ENCODE peak calls at places on chromosomes 11 and 22, in five cellular contexts. H is neural progenitor cell, E is IMR-90, K is mesendoderm, U is HCT116. M is an unnamed sample.

GRCh38 chr11:84905411-84905810 is 721.7 kb downstream of the DLG2 start:
- DNase-seq in H (no peak), E (peak), K (no peak), U (no peak), M (peak)

GRCh38 chr11:60127311-60127811 is 38.9 kb downstream of the MS4A2 start:
- DNase-seq in H (no peak), E (no peak), K (no peak), U (no peak), M (no peak)

GRCh38 chr11:30535818-30536217 is 50.3 kb downstream of the MPPED2 start:
- DNase-seq in H (no peak), E (no peak), K (no peak), U (no peak), M (no peak)

GRCh38 chr11:69512790-69513189 is 31.3 kb downstream of the LINC01488 start:
- DNase-seq in H (no peak), E (no peak), K (no peak), U (no peak), M (no peak)

GRCh38 chr11:95508219-95508880 is 277.3 kb upstream of the SESN3 start:
- DNase-seq in H (peak), E (no peak), K (no peak), U (no peak), M (no peak)

GRCh38 chr11:64501500-64502427 is 89.3 kb upstream of the SLC22A12 start:
- DNase-seq in H (no peak), E (no peak), K (no peak), U (no peak), M (no peak)

GRCh38 chr11:75592699-75593098 is 30.6 kb downstream of the SERPINH1 start:
- DNase-seq in H (no peak), E (no peak), K (no peak), U (no peak), M (no peak)

GRCh38 chr11:56977324-56977723 is 11.4 kb upstream of the OR5AK2 start:
- DNase-seq in H (no peak), E (no peak), K (no peak), U (no peak), M (no peak)

GRCh38 chr11:2259897-2260451 is 10.4 kb downstream of the ASCL2 start:
- DNase-seq in H (no peak), E (no peak), K (no peak), U (no peak), M (no peak)

GRCh38 chr11:133157180-133157579 is 375.1 kb downstream of the OPCML start:
- DNase-seq in H (peak), E (no peak), K (peak), U (no peak), M (no peak)

GRCh38 chr22:27473533-27473932 is 328.0 kb downstream of the MN1 start:
- DNase-seq in H (no peak), E (no peak), K (peak), U (peak), M (no peak)

GRCh38 chr22:49918911-49919881 is 762 bp downstream of the CRELD2 start:
- DNase-seq in H (no peak), E (no peak), K (no peak), U (no peak), M (no peak)

GRCh38 chr11:113896156-113896879 is 8.3 kb upstream of the HTR3B start:
- DNase-seq in H (peak), E (peak), K (peak), U (peak), M (no peak)

GRCh38 chr11:129817282-129818051 is 1.8 kb downstream of the TMEM45B start:
- DNase-seq in H (no peak), E (no peak), K (no peak), U (no peak), M (no peak)

GRCh38 chr11:68677432-68677831 is 6.9 kb upstream of the GAL start:
- DNase-seq in H (no peak), E (peak), K (peak), U (peak), M (peak)

GRCh38 chr22:49574205-49574604 is 253.5 kb downstream of the BRD1 start:
- DNase-seq in H (no peak), E (no peak), K (no peak), U (no peak), M (no peak)

GRCh38 chr22:22386602-22387385 is 121.7 kb downstream of the ZNF280B start:
- DNase-seq in H (no peak), E (no peak), K (no peak), U (no peak), M (no peak)

GRCh38 chr11:116641561-116642045 is 131.2 kb downstream of the BUD13 start:
- DNase-seq in H (peak), E (no peak), K (peak), U (peak), M (no peak)

GRCh38 chr11:73143126-73143838 is 1.2 kb upstream of the FCHSD2 start:
- DNase-seq in H (peak), E (peak), K (no peak), U (no peak), M (no peak)

GRCh38 chr22:33404723-33405122 is 346.5 kb upstream of the SYN3 start:
- DNase-seq in H (no peak), E (no peak), K (no peak), U (no peak), M (no peak)

GRCh38 chr22:31951201-31952093 is 7.1 kb downstream of the YWHAH start:
- DNase-seq in H (no peak), E (no peak), K (no peak), U (no peak), M (no peak)

GRCh38 chr11:19938866-19939265 is 221.4 kb downstream of the DBX1 start:
- DNase-seq in H (no peak), E (no peak), K (no peak), U (no peak), M (no peak)

GRCh38 chr11:28529046-28529445 is 420.9 kb downstream of the METTL15 start:
- DNase-seq in H (no peak), E (peak), K (peak), U (no peak), M (peak)

GRCh38 chr11:68447015-68447801 is 13.3 kb upstream of the PPP6R3 start:
- DNase-seq in H (peak), E (peak), K (peak), U (peak), M (no peak)

GRCh38 chr22:44305888-44306287 is 6.9 kb downstream of the SHISAL1 start:
- DNase-seq in H (no peak), E (no peak), K (no peak), U (no peak), M (no peak)

GRCh38 chr22:32926600-32926999 is 125.1 kb downstream of the TIMP3 start:
- DNase-seq in H (peak), E (peak), K (peak), U (peak), M (no peak)

GRCh38 chr11:119782673-119783072 is 53.7 kb upstream of the NECTIN1 start:
- DNase-seq in H (peak), E (peak), K (peak), U (no peak), M (peak)

GRCh38 chr22:25488244-25489020 is 76.0 kb upstream of the GRK3 start:
- DNase-seq in H (no peak), E (peak), K (no peak), U (peak), M (peak)

GRCh38 chr11:61482513-61482912 is 26.0 kb upstream of the LRRC10B start:
- DNase-seq in H (peak), E (no peak), K (peak), U (no peak), M (no peak)

GRCh38 chr11:73412308-73412707 is 36.1 kb downstream of the RELT start:
- DNase-seq in H (no peak), E (no peak), K (no peak), U (no peak), M (peak)

GRCh38 chr11:72102162-72102561 is 935 bp downstream of the LAMTOR1 start:
- DNase-seq in H (no peak), E (no peak), K (no peak), U (no peak), M (no peak)

GRCh38 chr22:31969789-31970489 is 25.6 kb downstream of the YWHAH start:
- DNase-seq in H (peak), E (peak), K (peak), U (peak), M (peak)

GRCh38 chr11:42138454-42138853 is 679.0 kb upstream of the LRRC4C start:
- DNase-seq in H (no peak), E (no peak), K (no peak), U (no peak), M (no peak)

GRCh38 chr11:121592708-121593107 is 139.9 kb upstream of the SORL1-AS1 start:
- DNase-seq in H (no peak), E (peak), K (no peak), U (no peak), M (no peak)

GRCh38 chr11:86269645-86270044 is 25.1 kb downstream of the EED start:
- DNase-seq in H (no peak), E (no peak), K (no peak), U (no peak), M (no peak)

GRCh38 chr11:134358853-134359490 is 27.2 kb downstream of the GLB1L2 start:
- DNase-seq in H (no peak), E (no peak), K (no peak), U (no peak), M (no peak)
- H3K9ac ChIP-seq in H (no peak), E (no peak), K (no peak), U (no peak), M (no peak)

DNA sequence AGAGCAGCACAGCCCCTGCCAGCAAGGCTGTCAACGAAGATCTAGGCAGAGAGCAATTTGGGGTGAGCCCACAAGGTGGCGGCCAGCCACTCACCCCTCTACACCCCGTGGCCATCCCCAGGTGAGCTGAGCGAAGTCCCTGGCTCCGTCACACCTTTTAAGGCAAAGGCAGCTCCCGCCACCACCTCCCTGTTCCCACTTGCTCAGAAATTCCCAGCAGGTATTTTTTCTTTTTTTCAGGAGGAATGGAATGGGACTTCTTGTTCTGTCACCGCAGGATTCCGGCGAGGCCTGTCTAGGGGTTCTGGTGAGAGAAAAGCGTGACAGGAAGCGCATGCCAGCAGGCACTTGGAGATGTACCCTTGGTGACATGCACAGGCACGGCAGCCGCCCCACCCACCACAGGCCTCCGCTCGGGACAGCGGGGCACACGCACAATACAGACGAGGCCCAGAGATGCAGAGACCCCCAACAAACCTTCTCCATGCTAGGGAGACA is 10.0 kb downstream of the RPL3 start:
- DNase-seq in H (no peak), E (no peak), K (peak), U (no peak), M (no peak)
- H3K9ac ChIP-seq in H (no peak), E (peak), K (peak), U (peak), M (peak)

DNA sequence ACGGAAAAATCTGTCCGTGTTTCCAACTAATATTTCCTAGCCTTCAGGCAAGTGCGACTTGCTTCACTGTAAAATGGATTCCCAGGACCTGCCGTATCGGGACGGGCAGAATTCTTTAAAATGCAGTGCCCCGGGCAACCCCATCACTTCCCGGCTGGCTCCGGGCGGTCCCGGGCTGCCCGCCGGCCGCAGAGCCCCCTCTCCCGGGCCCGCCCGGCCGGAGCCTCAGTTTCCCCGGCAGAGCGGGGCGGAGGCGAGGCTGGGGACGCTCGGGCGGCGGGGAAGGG is 84.1 kb upstream of the WNT7B start:
- DNase-seq in H (no peak), E (no peak), K (no peak), U (no peak), M (no peak)
- H3K9ac ChIP-seq in H (no peak), E (no peak), K (peak), U (no peak), M (no peak)

GRCh38 chr22:20904008-20904979 is 12.9 kb upstream of the CRKL start:
- DNase-seq in H (no peak), E (peak), K (no peak), U (peak), M (peak)
- H3K9ac ChIP-seq in H (no peak), E (peak), K (no peak), U (no peak), M (no peak)

DNA sequence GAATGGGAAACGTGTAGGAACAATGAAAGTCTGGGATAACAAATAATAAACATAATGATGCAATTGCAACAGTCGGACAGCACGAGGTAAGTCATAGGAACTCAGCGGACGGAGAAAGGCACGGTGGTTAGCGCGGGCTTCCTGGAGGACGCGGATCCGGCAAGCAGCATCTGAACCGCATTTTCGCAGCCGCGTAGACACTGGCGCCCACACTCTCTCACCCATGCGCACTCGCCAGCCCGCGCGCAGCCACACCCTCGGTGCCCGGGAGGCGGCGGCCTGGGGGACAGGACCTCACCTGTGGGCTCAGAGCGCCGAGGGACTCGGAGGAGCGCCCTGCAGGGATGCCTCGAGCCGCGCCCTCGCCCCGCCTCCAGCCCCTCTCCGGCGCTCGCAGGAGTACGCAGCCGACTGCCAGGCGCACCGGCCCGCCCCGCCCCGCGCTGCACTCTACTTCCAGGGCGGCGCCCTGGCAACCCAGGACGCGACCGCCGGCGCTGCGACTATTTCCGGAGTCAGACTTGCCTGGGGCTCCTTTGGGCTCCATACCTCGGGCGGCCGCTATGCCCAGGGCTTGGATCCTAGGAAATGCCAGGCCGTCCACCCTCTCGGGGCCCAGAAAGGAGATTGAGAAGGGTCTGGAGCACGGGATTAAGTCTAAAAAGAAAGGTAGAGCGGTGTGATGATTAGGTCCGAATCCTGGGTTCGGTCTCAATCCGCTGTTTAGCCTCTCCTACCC is at the start of gene TTLL1:
- DNase-seq in H (peak), E (peak), K (peak), U (peak), M (peak)
- H3K9ac ChIP-seq in H (no peak), E (peak), K (peak), U (peak), M (peak)

DNA sequence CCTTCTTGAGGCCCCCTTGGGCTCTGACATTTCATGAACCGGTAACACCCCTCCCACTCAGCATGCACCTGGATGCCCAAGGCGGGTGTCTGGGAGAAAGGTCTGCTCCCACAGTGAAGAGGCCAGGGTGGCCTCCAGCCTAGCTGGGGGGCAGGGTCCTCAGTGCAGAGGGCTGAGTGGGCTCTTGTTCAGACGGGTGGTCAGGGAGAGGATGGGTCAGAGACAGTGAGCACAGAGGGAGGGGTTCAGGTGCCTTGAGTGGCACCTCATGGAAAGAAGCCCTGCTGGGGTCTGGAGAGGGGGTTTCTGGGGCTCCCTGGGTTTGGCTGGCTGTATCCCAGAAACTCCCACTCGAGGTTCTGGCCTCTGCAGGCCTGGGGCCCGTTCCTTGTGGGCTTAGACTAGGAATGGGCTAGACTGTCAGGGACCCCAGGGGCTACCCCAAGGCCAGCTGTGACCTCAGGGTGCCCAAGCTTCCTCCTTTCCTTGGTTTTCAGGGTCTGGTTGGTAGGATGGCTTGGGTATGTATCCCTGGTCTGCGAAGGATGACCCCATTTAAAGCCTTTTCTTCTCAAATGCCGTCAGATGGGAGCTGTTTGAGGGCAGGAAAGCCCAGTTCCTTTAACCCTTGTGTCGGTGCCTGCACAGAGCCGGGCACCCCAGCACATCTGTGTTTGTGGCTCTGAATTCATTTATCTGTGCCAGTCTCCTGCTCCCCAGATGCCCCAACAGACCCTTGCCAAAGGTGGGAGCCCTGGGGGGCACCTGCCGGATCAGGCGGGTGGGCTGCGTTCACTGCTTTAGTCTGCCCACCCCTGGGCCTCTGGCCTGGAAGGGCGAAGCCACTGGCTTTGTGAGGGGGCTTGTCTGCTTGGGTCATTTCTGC is 1.3 kb downstream of the SYNGR1 start:
- DNase-seq in H (no peak), E (no peak), K (no peak), U (no peak), M (no peak)
- H3K9ac ChIP-seq in H (no peak), E (peak), K (peak), U (peak), M (peak)

GRCh38 chr11:12174145-12175143 is 64.1 kb downstream of the MICAL2 start:
- DNase-seq in H (no peak), E (peak), K (no peak), U (no peak), M (peak)
- H3K9ac ChIP-seq in H (no peak), E (no peak), K (no peak), U (peak), M (peak)

GRCh38 chr11:102269927-102270326 is 47.4 kb upstream of the BIRC3 start:
- DNase-seq in H (no peak), E (peak), K (no peak), U (no peak), M (peak)
- H3K9ac ChIP-seq in H (no peak), E (no peak), K (no peak), U (no peak), M (no peak)

GRCh38 chr22:46592390-46592872 is 27.8 kb upstream of the GRAMD4 start:
- DNase-seq in H (peak), E (peak), K (peak), U (no peak), M (peak)
- H3K9ac ChIP-seq in H (peak), E (no peak), K (no peak), U (no peak), M (peak)